ENCODE peak calls at places on chromosomes 11 and 22, in seven cellular contexts. D is mesenteric fat pad; N is psoas muscle; G is BJ; C is M059J; B is stimulated activated CD8-positive, alpha-beta memory T cell treated with anti-CD3 and anti-CD28 coated beads, Interleukin-7, amount 100 ng/mL, for 1 hour; H is activated T-cell treated with anti-CD3 and anti-CD28 coated beads for 1 hour. W is an unnamed sample.

GRCh38 chr11:111846063-111846462 is 25.3 kb downstream of the ALG9 start:
- DNase-seq in D (no peak), N (no peak), G (no peak), C (peak; percentile 89), B (no peak), H (no peak), W (no peak)

GRCh38 chr11:123601136-123601535 is 53.3 kb downstream of the SCN3B start:
- DNase-seq in D (no peak), N (no peak), G (peak; percentile 58), C (no peak), B (no peak), H (no peak), W (peak; percentile 76)

GRCh38 chr11:79101736-79102135 is 339.1 kb downstream of the TENM4 start:
- DNase-seq in D (no peak), N (no peak), G (no peak), C (no peak), B (no peak), H (no peak), W (no peak)

GRCh38 chr11:129146196-129146595 is 45.9 kb downstream of the ARHGAP32 start:
- DNase-seq in D (no peak), N (no peak), G (no peak), C (no peak), B (no peak), H (no peak), W (peak; percentile 44)

GRCh38 chr11:65714433-65714832 is 2.4 kb downstream of the KAT5 start:
- DNase-seq in D (peak; percentile 77), N (no peak), G (no peak), C (no peak), B (no peak), H (no peak), W (no peak)

GRCh38 chr11:60377737-60378136 is 595 bp upstream of the MS4A7 start:
- DNase-seq in D (no peak), N (peak; percentile 31), G (no peak), C (peak; percentile 25), B (no peak), H (no peak), W (no peak)

GRCh38 chr22:39991164-39991860 is 3.4 kb upstream of the FAM83F start:
- DNase-seq in D (no peak), N (no peak), G (no peak), C (no peak), B (no peak), H (no peak), W (no peak)

GRCh38 chr11:134333312-134333711 is 1.5 kb downstream of the GLB1L2 start:
- DNase-seq in D (no peak), N (no peak), G (no peak), C (no peak), B (no peak), H (no peak), W (peak; percentile 21)

W was measured in cardiac muscle cell.